ENCODE peak calls at places on chromosomes 4 and X, in seven cellular contexts. A is stimulated activated naive B cell treated with anti-CD40 and anti-IgM and Interleukin-4, amounts not matched to agents 10 μg/mL and 1 μg/mL and 100 μg/mL, for 72 hours; D is body of pancreas; U is Right ventricle myocardium superior; O is mucosa of descending colon; S is stimulated activated naive CD8-positive, alpha-beta T cell treated with anti-CD3 and anti-CD28 coated beads, Interleukin-15, amount 100 ng/mL, for 72 hours; Y is HCT116. I is an unnamed sample.
A peak's percentile ranks its signal among the peaks of the same experiment; 100 is the strongest.

GRCh38 chrX:2501246-2502102 is 698 bp upstream of the DHRSX start:
- ATAC-seq in A (no peak), D (no peak), U (no peak), O (no peak), S (peak; percentile 36), Y (no peak), I (peak; percentile 29)

GRCh38 chrX:340641-341423 is 22.2 kb upstream of the GTPBP6 start:
- ATAC-seq in A (no peak), D (peak; percentile 18), U (no peak), O (no peak), S (peak; percentile 63), Y (no peak), I (peak; percentile 17)

GRCh38 chr4:176791591-176792347 is 953 bp downstream of the VEGFC start:
- ATAC-seq in A (peak; percentile 30), D (peak; percentile 53), U (peak; percentile 57), O (peak; percentile 12), S (peak; percentile 4), Y (no peak), I (peak; percentile 35)

GRCh38 chr4:18815779-18816173 is 794.2 kb upstream of the LCORL start:
- ATAC-seq in A (peak; percentile 29), D (no peak), U (no peak), O (peak; percentile 16), S (no peak), Y (peak; percentile 64), I (no peak)

GRCh38 chrX:57285001-57285400 is 1.5 kb upstream of the FAAH2 start:
- ATAC-seq in A (no peak), D (no peak), U (no peak), O (no peak), S (no peak), Y (no peak), I (no peak)

GRCh38 chr4:77120888-77121508 is 36.0 kb upstream of the CCNG2 start:
- ATAC-seq in A (peak; percentile 70), D (peak; percentile 78), U (no peak), O (peak; percentile 54), S (no peak), Y (peak; percentile 36), I (peak; percentile 50)

GRCh38 chr4:152910521-152910920 is 25.6 kb upstream of the FHDC1 start:
- ATAC-seq in A (no peak), D (no peak), U (no peak), O (no peak), S (no peak), Y (no peak), I (no peak)

GRCh38 chr4:132958457-132959263 is 190.4 kb upstream of the PCDH10 start:
- ATAC-seq in A (no peak), D (no peak), U (no peak), O (no peak), S (no peak), Y (no peak), I (no peak)

GRCh38 chr4:183554346-183554686 is 49.5 kb downstream of the ING2 start:
- ATAC-seq in A (no peak), D (no peak), U (no peak), O (no peak), S (peak; percentile 31), Y (no peak), I (no peak)

GRCh38 chr4:139532951-139533350 is 23.1 kb downstream of the SETD7 start:
- ATAC-seq in A (no peak), D (no peak), U (no peak), O (no peak), S (no peak), Y (no peak), I (no peak)

GRCh38 chr4:148999924-149000323 is 557.7 kb upstream of the NR3C2 start:
- ATAC-seq in A (no peak), D (no peak), U (no peak), O (no peak), S (no peak), Y (no peak), I (no peak)

GRCh38 chrX:38806054-38806389 is 4.8 kb downstream of the MID1IP1 start:
- ATAC-seq in A (peak; percentile 1), D (no peak), U (no peak), O (no peak), S (peak; percentile 51), Y (no peak), I (no peak)

GRCh38 chrX:78139160-78140123 is at the start of gene TAF9B:
- ATAC-seq in A (peak; percentile 98), D (peak; percentile 100), U (peak; percentile 99), O (peak; percentile 99), S (peak; percentile 97), Y (peak; percentile 99), I (peak; percentile 94)

GRCh38 chr4:121785479-121785878 is 15.6 kb upstream of the EXOSC9 start:
- ATAC-seq in A (no peak), D (no peak), U (peak; percentile 75), O (no peak), S (no peak), Y (no peak), I (no peak)

I was measured in esophagus mucosa.